ENCODE peak calls at places on chromosomes 16 and 17, in five cellular contexts. One of them, this sample, is unnamed.

GRCh38 chr16:71965223-71965622 is 35.0 kb downstream of the PKD1L3 start:
- DNase-seq in left ventricle myocardium inferior: no peak
- DNase-seq in body of pancreas: no peak
- DNase-seq in fibroblast of lung: no peak
- DNase-seq in neural progenitor cell: no peak
- DNase-seq in this sample: no peak

GRCh38 chr16:88678224-88678979 is 7.9 kb downstream of the SNAI3 start:
- DNase-seq in left ventricle myocardium inferior: no peak
- DNase-seq in body of pancreas: no peak
- DNase-seq in fibroblast of lung: no peak
- DNase-seq in neural progenitor cell: no peak
- DNase-seq in this sample: no peak

GRCh38 chr17:46770818-46771600 is 47.5 kb downstream of the WNT3 start:
- DNase-seq in left ventricle myocardium inferior: peak
- DNase-seq in body of pancreas: no peak
- DNase-seq in fibroblast of lung: peak
- DNase-seq in neural progenitor cell: peak
- DNase-seq in this sample: no peak

GRCh38 chr16:31256466-31256865 is 3.3 kb upstream of the ITGAM start:
- DNase-seq in left ventricle myocardium inferior: no peak
- DNase-seq in body of pancreas: no peak
- DNase-seq in fibroblast of lung: no peak
- DNase-seq in neural progenitor cell: no peak
- DNase-seq in this sample: no peak

GRCh38 chr17:40612510-40613244 is 34.9 kb downstream of the SMARCE1 start:
- DNase-seq in left ventricle myocardium inferior: no peak
- DNase-seq in body of pancreas: no peak
- DNase-seq in fibroblast of lung: no peak
- DNase-seq in neural progenitor cell: no peak
- DNase-seq in this sample: no peak

GRCh38 chr17:80696964-80697363 is 152.3 kb downstream of the RPTOR start:
- DNase-seq in left ventricle myocardium inferior: no peak
- DNase-seq in body of pancreas: no peak
- DNase-seq in fibroblast of lung: no peak
- DNase-seq in neural progenitor cell: no peak
- DNase-seq in this sample: no peak

GRCh38 chr16:80601182-80601581 is 60.4 kb downstream of the DYNLRB2 start:
- DNase-seq in left ventricle myocardium inferior: no peak
- DNase-seq in body of pancreas: no peak
- DNase-seq in fibroblast of lung: no peak
- DNase-seq in neural progenitor cell: no peak
- DNase-seq in this sample: no peak

GRCh38 chr16:48580925-48581500 is 29.0 kb downstream of the N4BP1 start:
- DNase-seq in left ventricle myocardium inferior: no peak
- DNase-seq in body of pancreas: no peak
- DNase-seq in fibroblast of lung: peak
- DNase-seq in neural progenitor cell: no peak
- DNase-seq in this sample: no peak

GRCh38 chr17:73200476-73200875 is 7.6 kb downstream of the COG1 start:
- DNase-seq in left ventricle myocardium inferior: no peak
- DNase-seq in body of pancreas: no peak
- DNase-seq in fibroblast of lung: no peak
- DNase-seq in neural progenitor cell: no peak
- DNase-seq in this sample: no peak

GRCh38 chr17:49834118-49834743 is 13.6 kb downstream of the TAC4 start:
- DNase-seq in left ventricle myocardium inferior: no peak
- DNase-seq in body of pancreas: no peak
- DNase-seq in fibroblast of lung: peak
- DNase-seq in neural progenitor cell: no peak
- DNase-seq in this sample: no peak

GRCh38 chr17:9408381-9408780 is 167.2 kb downstream of the STX8 start:
- DNase-seq in left ventricle myocardium inferior: no peak
- DNase-seq in body of pancreas: no peak
- DNase-seq in fibroblast of lung: peak
- DNase-seq in neural progenitor cell: no peak
- DNase-seq in this sample: no peak

GRCh38 chr17:82022310-82022980 is at the start of gene CENPX:
- DNase-seq in left ventricle myocardium inferior: no peak
- DNase-seq in body of pancreas: no peak
- DNase-seq in fibroblast of lung: no peak
- DNase-seq in neural progenitor cell: peak
- DNase-seq in this sample: no peak

GRCh38 chr16:89721644-89722391 is 481 bp downstream of the ZNF276 start:
- DNase-seq in left ventricle myocardium inferior: peak
- DNase-seq in body of pancreas: peak
- DNase-seq in fibroblast of lung: peak
- DNase-seq in neural progenitor cell: peak
- DNase-seq in this sample: peak

GRCh38 chr16:27439273-27440018 is 37.5 kb downstream of the IL21R start:
- DNase-seq in left ventricle myocardium inferior: no peak
- DNase-seq in body of pancreas: no peak
- DNase-seq in fibroblast of lung: no peak
- DNase-seq in neural progenitor cell: no peak
- DNase-seq in this sample: no peak

GRCh38 chr17:81434079-81434478 is 38.8 kb downstream of the BAHCC1 start:
- DNase-seq in left ventricle myocardium inferior: peak
- DNase-seq in body of pancreas: peak
- DNase-seq in fibroblast of lung: peak
- DNase-seq in neural progenitor cell: no peak
- DNase-seq in this sample: peak

GRCh38 chr17:59154335-59154720 is 658 bp downstream of the SKA2 start:
- DNase-seq in left ventricle myocardium inferior: no peak
- DNase-seq in body of pancreas: peak
- DNase-seq in fibroblast of lung: peak
- DNase-seq in neural progenitor cell: peak
- DNase-seq in this sample: peak

GRCh38 chr16:75603241-75603640 is 19.8 kb downstream of the ADAT1 start:
- DNase-seq in left ventricle myocardium inferior: no peak
- DNase-seq in body of pancreas: no peak
- DNase-seq in fibroblast of lung: no peak
- DNase-seq in neural progenitor cell: no peak
- DNase-seq in this sample: no peak

GRCh38 chr16:82700541-82701240 is 73.9 kb downstream of the CDH13 start:
- DNase-seq in left ventricle myocardium inferior: no peak
- DNase-seq in body of pancreas: no peak
- DNase-seq in fibroblast of lung: peak
- DNase-seq in neural progenitor cell: no peak
- DNase-seq in this sample: no peak

GRCh38 chr17:68592667-68593330 is 8.4 kb downstream of the FAM20A start:
- DNase-seq in left ventricle myocardium inferior: no peak
- DNase-seq in body of pancreas: no peak
- DNase-seq in fibroblast of lung: no peak
- DNase-seq in neural progenitor cell: no peak
- DNase-seq in this sample: no peak

GRCh38 chr17:62921837-62922236 is 44.2 kb upstream of the TANC2 start:
- DNase-seq in left ventricle myocardium inferior: no peak
- DNase-seq in body of pancreas: no peak
- DNase-seq in fibroblast of lung: no peak
- DNase-seq in neural progenitor cell: no peak
- DNase-seq in this sample: no peak

GRCh38 chr17:50114849-50115357 is 15.1 kb downstream of the SAMD14 start:
- DNase-seq in left ventricle myocardium inferior: no peak
- DNase-seq in body of pancreas: peak
- DNase-seq in fibroblast of lung: peak
- DNase-seq in neural progenitor cell: peak
- DNase-seq in this sample: peak

GRCh38 chr17:65698381-65699061 is 137.1 kb upstream of the AXIN2 start:
- DNase-seq in left ventricle myocardium inferior: no peak
- DNase-seq in body of pancreas: peak
- DNase-seq in fibroblast of lung: peak
- DNase-seq in neural progenitor cell: peak
- DNase-seq in this sample: no peak

GRCh38 chr16:65418435-65418834 is 296.6 kb upstream of the CDH11 start:
- DNase-seq in left ventricle myocardium inferior: no peak
- DNase-seq in body of pancreas: no peak
- DNase-seq in fibroblast of lung: peak
- DNase-seq in neural progenitor cell: no peak
- DNase-seq in this sample: no peak

GRCh38 chr17:19756551-19756950 is 8.5 kb upstream of the ALDH3A1 start:
- DNase-seq in left ventricle myocardium inferior: no peak
- DNase-seq in body of pancreas: no peak
- DNase-seq in fibroblast of lung: no peak
- DNase-seq in neural progenitor cell: no peak
- DNase-seq in this sample: peak

GRCh38 chr17:50361561-50362480 is 11.2 kb downstream of the MRPL27 start:
- DNase-seq in left ventricle myocardium inferior: no peak
- DNase-seq in body of pancreas: peak
- DNase-seq in fibroblast of lung: peak
- DNase-seq in neural progenitor cell: peak
- DNase-seq in this sample: peak

DNA sequence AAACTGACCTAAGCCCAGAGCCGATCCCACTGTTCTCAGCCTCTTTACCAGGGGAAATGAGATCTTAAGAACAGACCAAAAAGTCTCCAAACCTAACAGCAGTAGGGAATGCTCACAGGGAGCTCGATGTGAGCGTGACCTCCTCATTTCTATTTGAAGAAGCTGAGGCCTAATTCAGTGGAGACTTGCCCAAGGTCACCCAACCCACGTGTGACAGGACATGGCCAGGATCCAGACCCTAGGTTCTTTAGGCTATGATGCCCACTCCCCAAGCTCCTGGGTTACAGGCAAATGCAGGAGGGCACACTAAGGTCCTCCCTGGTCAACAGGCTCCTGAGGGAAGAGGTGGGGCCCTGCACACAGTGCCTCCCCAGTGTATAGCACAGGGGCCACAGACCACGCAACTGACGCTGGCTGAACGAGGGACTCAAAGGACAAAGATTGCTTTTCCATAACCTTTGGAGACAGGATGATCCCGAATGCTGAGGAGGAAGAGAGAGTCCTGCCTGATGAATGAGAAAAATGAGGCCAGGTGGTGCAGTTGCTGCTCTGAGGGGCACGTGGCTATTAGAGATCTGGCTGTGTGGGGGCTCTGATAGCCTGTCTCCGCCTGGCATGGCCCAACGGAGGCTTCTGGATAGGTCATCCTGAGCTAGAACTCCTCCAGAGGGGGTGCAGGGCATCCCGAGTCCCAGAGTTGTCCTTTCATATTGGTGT is 24.0 kb downstream of the MAP3K14 start:
- DNase-seq in left ventricle myocardium inferior: no peak
- DNase-seq in body of pancreas: peak
- DNase-seq in fibroblast of lung: no peak
- DNase-seq in neural progenitor cell: no peak
- DNase-seq in this sample: peak
- H3K27ac ChIP-seq in left ventricle myocardium inferior: peak
- H3K27ac ChIP-seq in body of pancreas: peak
- H3K27ac ChIP-seq in fibroblast of lung: no peak
- H3K27ac ChIP-seq in neural progenitor cell: no peak
- H3K27ac ChIP-seq in this sample: peak

DNA sequence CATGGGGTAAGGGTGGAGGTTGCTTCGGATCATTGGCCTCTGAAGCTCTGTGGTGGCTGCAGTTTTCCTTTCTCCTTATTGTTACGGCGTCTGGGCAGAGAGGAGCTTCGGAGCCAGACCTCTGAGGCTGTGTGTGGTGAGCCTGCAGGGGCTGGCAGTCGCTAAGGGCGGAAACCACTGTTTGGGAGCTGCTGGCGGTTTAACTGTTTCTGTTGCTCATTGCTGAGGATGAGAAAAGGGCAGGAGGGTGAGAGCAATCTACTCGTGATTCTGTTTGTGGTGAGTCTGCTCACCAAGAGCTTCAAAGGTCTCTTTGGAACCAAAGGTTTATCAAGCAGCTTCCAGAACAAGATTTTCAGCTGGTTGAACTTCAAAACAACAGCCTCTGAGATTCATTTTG is 143.9 kb downstream of the ANKFN1 start:
- DNase-seq in left ventricle myocardium inferior: no peak
- DNase-seq in body of pancreas: no peak
- DNase-seq in fibroblast of lung: peak
- DNase-seq in neural progenitor cell: no peak
- DNase-seq in this sample: no peak
- H3K27ac ChIP-seq in left ventricle myocardium inferior: no peak
- H3K27ac ChIP-seq in body of pancreas: no peak
- H3K27ac ChIP-seq in fibroblast of lung: no peak
- H3K27ac ChIP-seq in neural progenitor cell: no peak
- H3K27ac ChIP-seq in this sample: no peak

GRCh38 chr16:2037115-2037514 is 10.4 kb downstream of the NHERF2 start:
- DNase-seq in left ventricle myocardium inferior: no peak
- DNase-seq in body of pancreas: no peak
- DNase-seq in fibroblast of lung: no peak
- DNase-seq in neural progenitor cell: no peak
- DNase-seq in this sample: no peak

GRCh38 chr16:2037631-2038358 is 9.8 kb downstream of the NTHL1 start:
- DNase-seq in left ventricle myocardium inferior: no peak
- DNase-seq in body of pancreas: no peak
- DNase-seq in fibroblast of lung: no peak
- DNase-seq in neural progenitor cell: no peak
- DNase-seq in this sample: no peak

GRCh38 chr16:2038359-2039285 is 9.0 kb downstream of the NTHL1 start:
- DNase-seq in left ventricle myocardium inferior: peak
- DNase-seq in body of pancreas: no peak
- DNase-seq in fibroblast of lung: no peak
- DNase-seq in neural progenitor cell: no peak
- DNase-seq in this sample: peak

GRCh38 chr16:2034695-2035430 is 8.2 kb downstream of the NHERF2 start:
- DNase-seq in left ventricle myocardium inferior: no peak
- DNase-seq in body of pancreas: peak
- DNase-seq in fibroblast of lung: no peak
- DNase-seq in neural progenitor cell: no peak
- DNase-seq in this sample: no peak

GRCh38 chr16:2036200-2036966 is 9.7 kb downstream of the NHERF2 start:
- DNase-seq in left ventricle myocardium inferior: no peak
- DNase-seq in body of pancreas: no peak
- DNase-seq in fibroblast of lung: no peak
- DNase-seq in neural progenitor cell: no peak
- DNase-seq in this sample: no peak
- H3K27ac ChIP-seq in left ventricle myocardium inferior: peak
- H3K27ac ChIP-seq in body of pancreas: peak
- H3K27ac ChIP-seq in fibroblast of lung: peak
- H3K27ac ChIP-seq in neural progenitor cell: peak
- H3K27ac ChIP-seq in this sample: peak

DNA sequence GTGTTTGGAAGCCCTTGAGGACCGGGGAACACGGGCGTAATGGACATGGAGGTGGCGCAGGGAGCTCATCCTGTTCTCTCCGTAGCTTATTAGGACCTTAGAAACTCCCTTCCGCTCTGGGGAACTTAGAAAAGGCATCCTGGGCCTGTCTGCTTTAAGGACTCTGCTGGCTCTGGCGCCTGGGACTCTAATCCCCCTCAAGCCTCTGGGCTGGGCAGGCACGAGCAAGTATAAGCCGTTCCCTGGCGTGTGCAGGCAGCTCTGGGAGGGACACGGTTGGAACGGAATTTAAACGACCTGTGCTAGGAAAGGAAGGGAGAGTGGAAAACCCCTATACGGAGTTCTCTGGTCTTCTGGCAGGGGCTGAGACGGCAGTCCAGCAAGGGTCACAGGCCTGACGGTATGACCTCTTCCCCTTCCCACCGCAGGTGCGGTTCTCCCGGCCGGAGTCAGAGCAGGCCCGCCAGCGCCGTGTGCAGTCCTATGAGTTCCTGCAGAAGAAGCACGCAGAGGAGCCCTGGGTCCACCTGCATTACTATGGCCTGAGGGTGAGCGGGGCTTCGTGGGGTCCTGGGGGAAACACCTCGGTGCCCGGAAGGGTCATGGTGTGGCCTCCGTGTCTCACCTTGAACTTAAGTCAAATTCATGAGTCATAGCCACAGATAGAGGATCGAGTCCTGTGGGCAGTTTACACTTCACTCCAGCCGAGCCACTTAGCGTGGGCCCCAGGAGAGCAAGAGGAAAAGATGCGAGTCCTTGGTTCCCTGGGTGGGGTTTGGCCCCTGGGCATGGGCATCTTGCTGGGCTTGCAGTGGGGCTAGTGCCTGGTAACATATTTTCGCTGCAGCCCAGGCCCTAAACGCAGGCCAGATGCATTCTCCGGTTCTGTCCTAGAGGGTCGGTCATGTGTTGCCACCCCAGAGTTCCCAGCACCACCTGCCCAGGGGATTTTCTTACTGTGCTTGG is 17.7 kb downstream of the POLR3E start:
- DNase-seq in left ventricle myocardium inferior: no peak
- DNase-seq in body of pancreas: no peak
- DNase-seq in fibroblast of lung: no peak
- DNase-seq in neural progenitor cell: peak
- DNase-seq in this sample: peak
- H3K27ac ChIP-seq in left ventricle myocardium inferior: no peak
- H3K27ac ChIP-seq in body of pancreas: no peak
- H3K27ac ChIP-seq in fibroblast of lung: no peak
- H3K27ac ChIP-seq in neural progenitor cell: no peak
- H3K27ac ChIP-seq in this sample: no peak